ENCODE peak calls at places on chromosomes 7 and 10, in eight cellular contexts. A is ascending aorta, K is epithelial cell of esophagus, V is lung, Q is mammary epithelial cell, E is GM23338, U is cardiac fibroblast, J is stomach. T is an unnamed sample.

GRCh38 chr7:33968591-33968990 is 63.3 kb downstream of the BMPER start:
- DNase-seq in A (no peak), K (no peak), V (no peak), Q (no peak), E (no peak), U (no peak), J (no peak), T (peak)

GRCh38 chr10:74153676-74154075 is 2.7 kb downstream of the ADK start:
- DNase-seq in A (no peak), K (no peak), V (no peak), Q (no peak), E (no peak), U (no peak), J (no peak), T (no peak)

GRCh38 chr7:97697396-97697795 is 34.5 kb upstream of the TAC1 start:
- DNase-seq in A (no peak), K (no peak), V (no peak), Q (no peak), E (peak), U (no peak), J (no peak), T (no peak)

GRCh38 chr10:126349096-126349495 is 39.2 kb downstream of the ADAM12 start:
- DNase-seq in A (no peak), K (no peak), V (no peak), Q (no peak), E (no peak), U (no peak), J (no peak), T (peak)

GRCh38 chr7:70131807-70132565 is 533.7 kb downstream of the AUTS2 start:
- DNase-seq in A (no peak), K (no peak), V (no peak), Q (no peak), E (no peak), U (no peak), J (no peak), T (no peak)

GRCh38 chr7:135801045-135801693 is 52.6 kb upstream of the FAM180A start:
- DNase-seq in A (no peak), K (peak), V (no peak), Q (peak), E (peak), U (peak), J (no peak), T (peak)

GRCh38 chr10:36269222-36269621 is 627.1 kb upstream of the FZD8 start:
- DNase-seq in A (no peak), K (peak), V (no peak), Q (peak), E (no peak), U (no peak), J (no peak), T (no peak)

GRCh38 chr10:125392140-125392539 is 231.8 kb upstream of the CTBP2 start:
- DNase-seq in A (no peak), K (no peak), V (no peak), Q (no peak), E (no peak), U (no peak), J (no peak), T (peak)

GRCh38 chr7:151114151-151115090 is 28.1 kb downstream of the AGAP3 start:
- DNase-seq in A (no peak), K (peak), V (peak), Q (peak), E (peak), U (no peak), J (peak), T (no peak)

GRCh38 chr7:66258409-66258808 is 53.3 kb downstream of the TPST1 start:
- DNase-seq in A (no peak), K (no peak), V (no peak), Q (peak), E (peak), U (peak), J (no peak), T (peak)

GRCh38 chr10:78212134-78212785 is 178.6 kb downstream of the RPS24 start:
- DNase-seq in A (no peak), K (peak), V (no peak), Q (no peak), E (no peak), U (no peak), J (no peak), T (no peak)

GRCh38 chr10:84256510-84257342 is 11.9 kb downstream of the RGR start:
- DNase-seq in A (no peak), K (peak), V (peak), Q (peak), E (peak), U (peak), J (peak), T (peak)

GRCh38 chr7:104272767-104273384 is 55.5 kb upstream of the LHFPL3 start:
- DNase-seq in A (no peak), K (peak), V (no peak), Q (peak), E (peak), U (peak), J (no peak), T (peak)

GRCh38 chr10:33216661-33217427 is 117.6 kb downstream of the NRP1 start:
- DNase-seq in A (no peak), K (peak), V (no peak), Q (peak), E (no peak), U (peak), J (no peak), T (peak)

GRCh38 chr7:24034251-24034650 is 249.7 kb upstream of the NPY start:
- DNase-seq in A (no peak), K (no peak), V (no peak), Q (no peak), E (no peak), U (no peak), J (no peak), T (no peak)

GRCh38 chr7:6614941-6615737 is at the start of gene ZNF853:
- DNase-seq in A (no peak), K (no peak), V (no peak), Q (no peak), E (peak), U (no peak), J (no peak), T (no peak)

GRCh38 chr10:79048639-79049550 is 19.9 kb upstream of the ZMIZ1 start:
- DNase-seq in A (no peak), K (no peak), V (no peak), Q (no peak), E (no peak), U (no peak), J (no peak), T (no peak)

GRCh38 chr7:133053321-133053891 is 28.5 kb downstream of the CHCHD3 start:
- DNase-seq in A (no peak), K (peak), V (no peak), Q (peak), E (no peak), U (peak), J (no peak), T (peak)

GRCh38 chr7:25356534-25357151 is 128.4 kb upstream of the NPVF start:
- DNase-seq in A (no peak), K (no peak), V (no peak), Q (no peak), E (no peak), U (no peak), J (no peak), T (no peak)

GRCh38 chr7:29883462-29884398 is 77.4 kb downstream of the WIPF3 start:
- DNase-seq in A (no peak), K (peak), V (no peak), Q (no peak), E (peak), U (no peak), J (peak), T (no peak)

GRCh38 chr10:74371696-74372095 is 220.7 kb downstream of the ADK start:
- DNase-seq in A (no peak), K (no peak), V (no peak), Q (no peak), E (no peak), U (peak), J (no peak), T (peak)

GRCh38 chr10:73413108-73413527 is 740 bp downstream of the ANXA7 start:
- DNase-seq in A (no peak), K (peak), V (no peak), Q (no peak), E (peak), U (no peak), J (peak), T (no peak)

GRCh38 chr7:129188892-129189660 is 643 bp downstream of the SMO start:
- DNase-seq in A (no peak), K (no peak), V (no peak), Q (peak), E (peak), U (no peak), J (no peak), T (peak)

GRCh38 chr7:157018328-157018996 is 8.0 kb upstream of the MNX1 start:
- DNase-seq in A (no peak), K (no peak), V (no peak), Q (no peak), E (no peak), U (no peak), J (no peak), T (no peak)

GRCh38 chr10:81116990-81117389 is 579.3 kb downstream of the SH2D4B start:
- DNase-seq in A (no peak), K (peak), V (no peak), Q (no peak), E (no peak), U (no peak), J (no peak), T (no peak)

GRCh38 chr7:52647046-52647445 is 388.4 kb upstream of the POM121L12 start:
- DNase-seq in A (no peak), K (no peak), V (no peak), Q (no peak), E (no peak), U (no peak), J (no peak), T (no peak)

GRCh38 chr7:101722247-101722646 is 93.2 kb upstream of the MYL10 start:
- DNase-seq in A (no peak), K (no peak), V (no peak), Q (no peak), E (no peak), U (no peak), J (no peak), T (no peak)

GRCh38 chr10:112389147-112389822 is 15.4 kb downstream of the ACSL5 start:
- DNase-seq in A (peak), K (peak), V (peak), Q (peak), E (no peak), U (peak), J (peak), T (peak)

GRCh38 chr7:98051118-98051744 is 55.4 kb upstream of the LMTK2 start:
- DNase-seq in A (no peak), K (peak), V (no peak), Q (no peak), E (peak), U (no peak), J (peak), T (no peak)

GRCh38 chr7:27614102-27614501 is 48.6 kb downstream of the HIBADH start:
- DNase-seq in A (no peak), K (no peak), V (no peak), Q (no peak), E (no peak), U (no peak), J (no peak), T (no peak)

GRCh38 chr7:94324380-94325120 is 70.1 kb upstream of the COL1A2 start:
- DNase-seq in A (no peak), K (no peak), V (no peak), Q (no peak), E (no peak), U (no peak), J (no peak), T (peak)

GRCh38 chr7:31874631-31875374 is 187.8 kb downstream of the PPP1R17 start:
- DNase-seq in A (no peak), K (no peak), V (no peak), Q (no peak), E (no peak), U (no peak), J (no peak), T (no peak)

GRCh38 chr10:6980353-6980752 is 400.3 kb upstream of the PRKCQ start:
- DNase-seq in A (no peak), K (no peak), V (no peak), Q (no peak), E (no peak), U (no peak), J (no peak), T (no peak)

GRCh38 chr10:67171970-67172369 is 246.1 kb downstream of the LRRTM3 start:
- DNase-seq in A (no peak), K (no peak), V (no peak), Q (no peak), E (no peak), U (no peak), J (no peak), T (no peak)

GRCh38 chr7:138563808-138564207 is 103.7 kb downstream of the TRIM24 start:
- DNase-seq in A (no peak), K (no peak), V (no peak), Q (no peak), E (no peak), U (no peak), J (no peak), T (no peak)
- H3K4me3 ChIP-seq in A (no peak), K (no peak), V (no peak), Q (no peak), E (no peak), U (no peak), J (no peak), T (no peak)

DNA sequence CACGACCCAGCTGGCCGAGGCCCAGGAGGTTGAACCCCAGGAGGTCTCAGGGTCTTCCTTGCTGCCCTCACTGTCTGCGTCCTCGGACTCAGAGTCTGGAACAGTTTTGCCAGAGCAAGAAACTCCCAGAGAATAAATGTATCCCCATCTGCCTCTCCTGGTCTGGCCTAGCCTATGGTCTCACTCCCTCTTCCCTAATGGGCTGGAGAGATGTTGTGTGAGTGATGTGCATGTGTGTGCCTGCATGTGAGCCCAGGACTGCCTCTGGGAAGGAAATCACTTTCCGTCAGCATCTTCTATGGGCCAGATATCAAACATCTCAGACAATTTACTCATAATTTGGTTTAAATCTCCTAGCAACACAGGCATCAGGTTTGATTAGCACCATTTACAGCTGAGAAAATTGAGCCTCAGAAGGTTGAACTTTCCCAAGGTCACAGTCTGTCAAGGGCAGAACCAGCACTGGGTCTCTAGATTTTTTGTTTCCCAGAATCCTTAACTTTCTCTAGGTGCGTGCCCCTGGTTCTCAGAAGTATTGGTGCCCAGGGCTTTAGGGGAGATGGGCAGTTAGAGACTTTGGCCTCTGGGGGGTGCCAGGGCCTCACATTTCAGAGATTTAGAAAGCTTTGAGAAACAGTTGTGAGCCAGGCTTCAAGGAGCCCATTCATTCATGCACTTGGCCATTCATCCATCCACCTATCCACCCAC is 4.9 kb downstream of the TMEM270 start:
- DNase-seq in A (no peak), K (peak), V (no peak), Q (no peak), E (peak), U (peak), J (peak), T (peak)
- TF ChIP-seq CTCF in A (peak), K (peak), V (peak), Q (peak), E (peak), U (peak), J (no peak), T (peak)

GRCh38 chr10:102431452-102432124 is 786 bp downstream of the CUEDC2 start:
- DNase-seq in A (no peak), K (no peak), V (no peak), Q (no peak), E (no peak), U (peak), J (no peak), T (peak)
- H3K4me3 ChIP-seq in A (peak), K (peak), V (peak), Q (peak), E (peak), U (peak), J (peak), T (peak)

GRCh38 chr7:2764621-2765020 is 76.6 kb downstream of the AMZ1 start:
- DNase-seq in A (no peak), K (no peak), V (no peak), Q (no peak), E (no peak), U (no peak), J (no peak), T (no peak)
- TF ChIP-seq CTCF in A (no peak), K (no peak), V (no peak), Q (no peak), E (no peak), U (no peak), J (no peak), T (no peak)

DNA sequence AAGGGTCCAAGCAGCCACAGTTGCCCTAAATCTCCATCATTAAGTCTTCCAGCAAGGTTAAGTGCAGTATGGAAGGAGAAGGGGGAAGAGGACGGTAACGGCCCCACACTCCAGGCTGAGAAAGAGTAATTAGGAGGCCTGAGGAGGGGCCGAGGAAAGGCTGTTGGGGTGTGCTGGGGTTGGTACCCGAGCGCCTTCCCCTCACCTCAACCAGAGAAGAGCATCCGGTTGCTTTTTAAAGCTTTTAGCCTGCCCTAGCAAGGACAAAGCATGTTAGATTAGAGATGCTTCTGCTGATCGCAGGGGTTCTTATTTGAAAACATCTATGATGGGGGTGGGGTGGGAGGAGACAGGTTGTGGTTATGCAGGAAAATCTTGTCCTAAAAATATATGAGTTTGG is 9.0 kb upstream of the ZSCAN21 start:
- DNase-seq in A (no peak), K (no peak), V (no peak), Q (no peak), E (no peak), U (no peak), J (no peak), T (no peak)
- H3K4me3 ChIP-seq in A (no peak), K (no peak), V (no peak), Q (no peak), E (no peak), U (no peak), J (no peak), T (no peak)

GRCh38 chr10:104614245-104614831 is 26.8 kb upstream of the SORCS3 start:
- DNase-seq in A (no peak), K (peak), V (no peak), Q (peak), E (peak), U (peak), J (no peak), T (no peak)
- TF ChIP-seq CTCF in A (no peak), K (peak), V (no peak), Q (peak), E (peak), U (peak), J (no peak), T (peak)

GRCh38 chr10:43404675-43405221 is 4.2 kb downstream of the HNRNPF start:
- DNase-seq in A (no peak), K (no peak), V (no peak), Q (no peak), E (no peak), U (no peak), J (no peak), T (no peak)
- H3K4me3 ChIP-seq in A (no peak), K (no peak), V (no peak), Q (no peak), E (peak), U (no peak), J (no peak), T (no peak)

T was measured in AG10803.